ENCODE peak calls at places on chromosomes 6 and 20, in eight cellular contexts. S is GM23338, L is HCT116, H is SK-N-SH, Z is endothelial cell of umbilical vein, F is transverse colon, U is suprapubic skin, E is upper lobe of left lung. V is an unnamed sample.

GRCh38 chr20:53643031-53643832 is 49.6 kb upstream of the ZNF217 start:
- DNase-seq in S (no peak), L (peak), H (no peak), Z (peak), F (peak), U (no peak), E (no peak), V (no peak)

GRCh38 chr6:166782541-166782940 is 155.5 kb upstream of the RPS6KA2 start:
- DNase-seq in S (no peak), L (no peak), H (no peak), Z (no peak), F (no peak), U (no peak), E (no peak), V (no peak)

GRCh38 chr6:4129446-4129845 is 5.9 kb downstream of the ECI2 start:
- DNase-seq in S (no peak), L (no peak), H (no peak), Z (peak), F (no peak), U (no peak), E (no peak), V (no peak)

GRCh38 chr20:36644713-36645109 is 1.3 kb downstream of the SLA2 start:
- DNase-seq in S (no peak), L (no peak), H (no peak), Z (no peak), F (no peak), U (no peak), E (no peak), V (no peak)

GRCh38 chr6:47247227-47247797 is 62.4 kb downstream of the TNFRSF21 start:
- DNase-seq in S (no peak), L (no peak), H (peak), Z (peak), F (no peak), U (no peak), E (no peak), V (peak)

GRCh38 chr20:43936371-43936770 is 21.7 kb downstream of the TOX2 start:
- DNase-seq in S (no peak), L (no peak), H (no peak), Z (no peak), F (no peak), U (no peak), E (no peak), V (no peak)

GRCh38 chr20:44642203-44643153 is 9.0 kb downstream of the ADA start:
- DNase-seq in S (peak), L (no peak), H (peak), Z (peak), F (peak), U (no peak), E (no peak), V (peak)

GRCh38 chr20:25058051-25058796 is at the start of gene ACSS1:
- DNase-seq in S (peak), L (no peak), H (peak), Z (peak), F (peak), U (no peak), E (peak), V (peak)

GRCh38 chr6:147040041-147040440 is 164.2 kb upstream of the STXBP5 start:
- DNase-seq in S (no peak), L (no peak), H (no peak), Z (no peak), F (no peak), U (no peak), E (no peak), V (no peak)

GRCh38 chr6:139530551-139530950 is 156.1 kb upstream of the CITED2 start:
- DNase-seq in S (no peak), L (no peak), H (no peak), Z (no peak), F (no peak), U (no peak), E (no peak), V (no peak)
- TF ChIP-seq POLR2AphosphoS5 in S (no peak), L (no peak), H (no peak), Z (no peak), F (no peak), U (no peak), E (no peak), V (no peak)

GRCh38 chr6:157381631-157382621 is 936 bp downstream of the ZDHHC14 start:
- DNase-seq in S (peak), L (no peak), H (peak), Z (peak), F (peak), U (peak), E (peak), V (peak)
- TF ChIP-seq CTCF in S (peak), L (no peak), H (peak), Z (no peak), F (no peak), U (no peak), E (no peak), V (no peak)

GRCh38 chr6:28258877-28259777 is at the start of gene NKAPL:
- DNase-seq in S (peak), L (no peak), H (no peak), Z (peak), F (peak), U (peak), E (peak), V (peak)
- TF ChIP-seq POLR2AphosphoS5 in S (peak), L (no peak), H (no peak), Z (no peak), F (no peak), U (no peak), E (peak), V (peak)

GRCh38 chr6:35164277-35164676 is 23.1 kb upstream of the TCP11 start:
- DNase-seq in S (no peak), L (no peak), H (no peak), Z (no peak), F (no peak), U (peak), E (no peak), V (no peak)
- TF ChIP-seq CTCF in S (no peak), L (no peak), H (no peak), Z (no peak), F (no peak), U (no peak), E (no peak), V (no peak)

DNA sequence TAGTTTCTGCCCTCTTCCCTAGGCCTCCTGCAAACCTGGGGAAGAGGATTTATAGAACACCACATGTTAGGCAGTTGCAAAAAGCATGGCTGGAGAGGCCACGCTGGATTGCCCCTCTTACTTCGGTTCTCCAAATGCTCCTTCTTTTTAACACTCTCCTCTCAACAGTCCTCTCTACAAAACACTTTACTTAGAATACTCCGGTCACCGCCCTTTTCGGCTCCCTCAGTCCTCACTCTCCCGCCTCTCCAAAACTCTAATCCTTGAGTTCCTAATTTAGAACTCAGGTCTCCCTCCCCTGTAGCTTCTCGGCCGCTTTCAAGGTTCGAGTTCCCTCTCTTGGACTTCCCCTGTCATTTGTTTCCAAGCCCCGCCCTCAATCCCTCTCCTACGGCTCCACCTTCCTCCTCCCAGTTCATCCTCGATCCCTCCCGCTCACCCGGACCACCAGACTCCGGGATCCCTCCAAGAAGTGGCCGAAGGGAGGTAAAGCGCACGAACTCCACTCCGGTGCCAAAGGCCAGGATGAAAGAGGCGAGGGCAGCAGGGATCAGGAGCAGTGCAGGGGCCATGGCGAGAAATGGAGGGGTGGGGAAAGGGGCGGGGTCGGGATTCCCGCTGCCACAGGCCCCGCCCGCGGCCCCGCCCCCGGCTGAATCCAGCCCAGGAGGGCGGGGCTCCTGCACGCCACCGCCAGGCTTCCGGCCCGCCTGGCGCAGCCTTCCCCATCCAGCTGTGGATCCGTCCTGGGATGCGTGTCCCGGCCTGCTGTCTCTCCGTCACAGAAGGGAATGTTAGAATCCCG is at the start of gene NRM:
- DNase-seq in S (peak), L (no peak), H (peak), Z (peak), F (peak), U (peak), E (peak), V (peak)
- TF ChIP-seq POLR2AphosphoS5 in S (peak), L (peak), H (peak), Z (peak), F (peak), U (no peak), E (peak), V (peak)

GRCh38 chr20:64143018-64143801 is 21.0 kb upstream of the MYT1 start:
- DNase-seq in S (no peak), L (no peak), H (peak), Z (no peak), F (no peak), U (peak), E (no peak), V (peak)

GRCh38 chr20:64144144-64144912 is 19.9 kb upstream of the MYT1 start:
- DNase-seq in S (no peak), L (no peak), H (no peak), Z (no peak), F (no peak), U (peak), E (no peak), V (peak)

GRCh38 chr20:64146936-64147451 is 17.3 kb upstream of the MYT1 start:
- DNase-seq in S (no peak), L (no peak), H (no peak), Z (no peak), F (no peak), U (peak), E (peak), V (peak)

GRCh38 chr20:64146301-64146935 is 17.8 kb upstream of the MYT1 start:
- DNase-seq in S (no peak), L (no peak), H (peak), Z (no peak), F (no peak), U (no peak), E (no peak), V (peak)

GRCh38 chr20:64145458-64146300 is 18.6 kb upstream of the MYT1 start:
- DNase-seq in S (peak), L (peak), H (no peak), Z (no peak), F (no peak), U (peak), E (no peak), V (peak)
- TF ChIP-seq CTCF in S (peak), L (peak), H (peak), Z (no peak), F (no peak), U (no peak), E (no peak), V (no peak)

DNA sequence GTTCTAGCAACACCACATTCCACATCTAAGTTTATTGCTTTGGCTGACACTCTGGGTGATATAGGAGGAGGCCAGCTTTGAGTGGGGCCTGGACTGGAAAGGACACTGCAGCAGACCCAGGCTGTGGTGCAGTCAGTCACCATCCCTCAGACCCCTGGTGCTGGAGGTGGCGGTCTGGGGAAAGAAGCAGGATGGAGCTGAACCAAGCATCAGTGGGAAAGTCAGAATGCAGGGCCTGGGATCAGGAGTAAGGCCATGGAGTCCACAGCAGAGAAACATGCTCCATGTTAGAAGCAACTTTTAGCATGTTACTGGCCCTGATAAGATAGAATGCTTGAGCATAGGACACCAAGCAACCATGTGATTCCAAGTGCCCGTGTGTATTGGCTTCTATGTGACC is 5.9 kb downstream of the HLA-A start:
- DNase-seq in S (no peak), L (no peak), H (no peak), Z (no peak), F (no peak), U (no peak), E (no peak), V (no peak)
- TF ChIP-seq POLR2AphosphoS5 in S (no peak), L (no peak), H (no peak), Z (no peak), F (no peak), U (no peak), E (no peak), V (no peak)

GRCh38 chr6:37426945-37427510 is 6.0 kb upstream of the CMTR1 start:
- DNase-seq in S (no peak), L (no peak), H (no peak), Z (no peak), F (no peak), U (no peak), E (no peak), V (no peak)
- TF ChIP-seq CTCF in S (no peak), L (no peak), H (no peak), Z (no peak), F (no peak), U (no peak), E (no peak), V (no peak)

GRCh38 chr6:225121-225721 is 67.1 kb upstream of the DUSP22 start:
- DNase-seq in S (no peak), L (no peak), H (no peak), Z (no peak), F (no peak), U (no peak), E (no peak), V (no peak)
- TF ChIP-seq POLR2AphosphoS5 in S (no peak), L (no peak), H (no peak), Z (no peak), F (no peak), U (no peak), E (no peak), V (no peak)

GRCh38 chr6:131787955-131788712 is 19.7 kb upstream of the ENPP1 start:
- DNase-seq in S (peak), L (no peak), H (no peak), Z (no peak), F (no peak), U (no peak), E (no peak), V (no peak)
- TF ChIP-seq CTCF in S (peak), L (no peak), H (no peak), Z (no peak), F (no peak), U (no peak), E (no peak), V (no peak)

V was measured in sigmoid colon.